ENCODE peak calls at places on chromosomes 5 and 9, in nine cellular contexts. One of them, this sample, is unnamed.

GRCh38 chr5:137148128-137148527 is 351.0 kb downstream of the SPOCK1 start:
- DNase-seq in CD4-positive, alpha-beta T cell: no peak
- DNase-seq in K562: no peak
- DNase-seq in fibroblast of mammary gland: no peak
- DNase-seq in endodermal cell: no peak
- DNase-seq in mammary epithelial cell: no peak
- DNase-seq in lower lobe of right lung: no peak
- DNase-seq in keratinocyte: no peak
- DNase-seq in fibroblast of pulmonary artery: no peak
- DNase-seq in this sample: no peak

GRCh38 chr5:133496631-133497030 is 115.7 kb downstream of the FSTL4 start:
- DNase-seq in endodermal cell: no peak
- DNase-seq in keratinocyte: no peak
- DNase-seq in CD4-positive, alpha-beta T cell: no peak
- DNase-seq in fibroblast of pulmonary artery: no peak
- DNase-seq in K562: no peak
- DNase-seq in mammary epithelial cell: no peak
- DNase-seq in fibroblast of mammary gland: no peak
- DNase-seq in lower lobe of right lung: no peak
- DNase-seq in this sample: no peak

GRCh38 chr5:10565785-10566506 is 2.1 kb downstream of the ANKRD33B start:
- DNase-seq in K562: no peak
- DNase-seq in endodermal cell: peak
- DNase-seq in fibroblast of mammary gland: no peak
- DNase-seq in fibroblast of pulmonary artery: no peak
- DNase-seq in lower lobe of right lung: no peak
- DNase-seq in CD4-positive, alpha-beta T cell: no peak
- DNase-seq in mammary epithelial cell: no peak
- DNase-seq in keratinocyte: no peak
- DNase-seq in this sample: no peak

GRCh38 chr9:96751815-96752214 is 26.1 kb downstream of the ZNF510 start:
- DNase-seq in keratinocyte: no peak
- DNase-seq in mammary epithelial cell: no peak
- DNase-seq in CD4-positive, alpha-beta T cell: no peak
- DNase-seq in endodermal cell: no peak
- DNase-seq in K562: no peak
- DNase-seq in fibroblast of pulmonary artery: no peak
- DNase-seq in lower lobe of right lung: no peak
- DNase-seq in fibroblast of mammary gland: no peak
- DNase-seq in this sample: no peak

GRCh38 chr5:58412932-58413331 is 47.0 kb downstream of the PLK2 start:
- DNase-seq in K562: no peak
- DNase-seq in mammary epithelial cell: peak
- DNase-seq in fibroblast of mammary gland: no peak
- DNase-seq in endodermal cell: no peak
- DNase-seq in keratinocyte: no peak
- DNase-seq in lower lobe of right lung: no peak
- DNase-seq in CD4-positive, alpha-beta T cell: no peak
- DNase-seq in fibroblast of pulmonary artery: no peak
- DNase-seq in this sample: no peak

GRCh38 chr5:179413086-179413690 is 67.9 kb upstream of the ADAMTS2 start:
- DNase-seq in CD4-positive, alpha-beta T cell: no peak
- DNase-seq in fibroblast of mammary gland: no peak
- DNase-seq in endodermal cell: peak
- DNase-seq in fibroblast of pulmonary artery: no peak
- DNase-seq in mammary epithelial cell: no peak
- DNase-seq in keratinocyte: no peak
- DNase-seq in lower lobe of right lung: no peak
- DNase-seq in K562: no peak
- DNase-seq in this sample: no peak

GRCh38 chr5:172530406-172530805 is 76.1 kb upstream of the SH3PXD2B start:
- DNase-seq in fibroblast of mammary gland: no peak
- DNase-seq in keratinocyte: no peak
- DNase-seq in CD4-positive, alpha-beta T cell: no peak
- DNase-seq in lower lobe of right lung: no peak
- DNase-seq in fibroblast of pulmonary artery: no peak
- DNase-seq in endodermal cell: peak
- DNase-seq in K562: no peak
- DNase-seq in mammary epithelial cell: no peak
- DNase-seq in this sample: no peak

GRCh38 chr9:4344946-4345345 is 45.1 kb upstream of the GLIS3 start:
- DNase-seq in lower lobe of right lung: no peak
- DNase-seq in K562: no peak
- DNase-seq in CD4-positive, alpha-beta T cell: no peak
- DNase-seq in fibroblast of pulmonary artery: no peak
- DNase-seq in endodermal cell: no peak
- DNase-seq in mammary epithelial cell: peak
- DNase-seq in fibroblast of mammary gland: no peak
- DNase-seq in keratinocyte: peak
- DNase-seq in this sample: peak

GRCh38 chr9:29511680-29512079 is 1938.4 kb upstream of the C9orf72 start:
- DNase-seq in fibroblast of mammary gland: no peak
- DNase-seq in CD4-positive, alpha-beta T cell: no peak
- DNase-seq in keratinocyte: no peak
- DNase-seq in K562: no peak
- DNase-seq in mammary epithelial cell: no peak
- DNase-seq in endodermal cell: no peak
- DNase-seq in lower lobe of right lung: no peak
- DNase-seq in fibroblast of pulmonary artery: no peak
- DNase-seq in this sample: no peak

GRCh38 chr9:137639303-137640051 is 20.7 kb downstream of the EHMT1 start:
- DNase-seq in K562: no peak
- DNase-seq in mammary epithelial cell: no peak
- DNase-seq in fibroblast of pulmonary artery: no peak
- DNase-seq in keratinocyte: no peak
- DNase-seq in CD4-positive, alpha-beta T cell: no peak
- DNase-seq in lower lobe of right lung: no peak
- DNase-seq in fibroblast of mammary gland: peak
- DNase-seq in endodermal cell: no peak
- DNase-seq in this sample: no peak

GRCh38 chr9:121133104-121133816 is 58.5 kb downstream of the CNTRL start:
- DNase-seq in CD4-positive, alpha-beta T cell: peak
- DNase-seq in keratinocyte: no peak
- DNase-seq in lower lobe of right lung: peak
- DNase-seq in fibroblast of mammary gland: no peak
- DNase-seq in mammary epithelial cell: peak
- DNase-seq in K562: peak
- DNase-seq in fibroblast of pulmonary artery: no peak
- DNase-seq in endodermal cell: peak
- DNase-seq in this sample: peak

GRCh38 chr9:88197781-88198345 is 59.6 kb upstream of the SPATA31C2 start:
- DNase-seq in fibroblast of mammary gland: peak
- DNase-seq in endodermal cell: no peak
- DNase-seq in lower lobe of right lung: no peak
- DNase-seq in CD4-positive, alpha-beta T cell: no peak
- DNase-seq in keratinocyte: peak
- DNase-seq in mammary epithelial cell: peak
- DNase-seq in fibroblast of pulmonary artery: peak
- DNase-seq in K562: no peak
- DNase-seq in this sample: peak

GRCh38 chr9:121619566-121619965 is 31.9 kb upstream of the DAB2IP start:
- DNase-seq in keratinocyte: no peak
- DNase-seq in fibroblast of pulmonary artery: no peak
- DNase-seq in K562: no peak
- DNase-seq in lower lobe of right lung: no peak
- DNase-seq in mammary epithelial cell: no peak
- DNase-seq in fibroblast of mammary gland: no peak
- DNase-seq in endodermal cell: no peak
- DNase-seq in CD4-positive, alpha-beta T cell: no peak
- DNase-seq in this sample: no peak

GRCh38 chr5:125719681-125720676 is 703.2 kb upstream of the GRAMD2B start:
- DNase-seq in K562: no peak
- DNase-seq in lower lobe of right lung: no peak
- DNase-seq in CD4-positive, alpha-beta T cell: no peak
- DNase-seq in endodermal cell: no peak
- DNase-seq in fibroblast of mammary gland: no peak
- DNase-seq in keratinocyte: no peak
- DNase-seq in mammary epithelial cell: peak
- DNase-seq in fibroblast of pulmonary artery: no peak
- DNase-seq in this sample: no peak

GRCh38 chr5:177605667-177606066 is 5.7 kb downstream of the B4GALT7 start:
- DNase-seq in endodermal cell: no peak
- DNase-seq in fibroblast of pulmonary artery: no peak
- DNase-seq in mammary epithelial cell: no peak
- DNase-seq in fibroblast of mammary gland: no peak
- DNase-seq in CD4-positive, alpha-beta T cell: no peak
- DNase-seq in keratinocyte: no peak
- DNase-seq in K562: no peak
- DNase-seq in lower lobe of right lung: no peak
- DNase-seq in this sample: no peak

GRCh38 chr5:155983954-155984353 is 343.0 kb upstream of the SGCD start:
- DNase-seq in keratinocyte: no peak
- DNase-seq in fibroblast of mammary gland: peak
- DNase-seq in CD4-positive, alpha-beta T cell: no peak
- DNase-seq in K562: no peak
- DNase-seq in lower lobe of right lung: no peak
- DNase-seq in fibroblast of pulmonary artery: no peak
- DNase-seq in mammary epithelial cell: no peak
- DNase-seq in endodermal cell: no peak
- DNase-seq in this sample: no peak

GRCh38 chr5:143968071-143968878 is 156.3 kb downstream of the HMHB1 start:
- DNase-seq in lower lobe of right lung: no peak
- DNase-seq in fibroblast of mammary gland: peak
- DNase-seq in keratinocyte: no peak
- DNase-seq in endodermal cell: no peak
- DNase-seq in CD4-positive, alpha-beta T cell: no peak
- DNase-seq in mammary epithelial cell: peak
- DNase-seq in K562: no peak
- DNase-seq in fibroblast of pulmonary artery: peak
- DNase-seq in this sample: peak

GRCh38 chr9:90642570-90643539 is at the start of gene DIRAS2:
- DNase-seq in fibroblast of mammary gland: peak
- DNase-seq in fibroblast of pulmonary artery: peak
- DNase-seq in endodermal cell: peak
- DNase-seq in CD4-positive, alpha-beta T cell: no peak
- DNase-seq in keratinocyte: no peak
- DNase-seq in K562: no peak
- DNase-seq in lower lobe of right lung: peak
- DNase-seq in mammary epithelial cell: peak
- DNase-seq in this sample: peak

GRCh38 chr5:39578887-39579497 is 154.2 kb upstream of the DAB2 start:
- DNase-seq in fibroblast of mammary gland: peak
- DNase-seq in mammary epithelial cell: no peak
- DNase-seq in keratinocyte: no peak
- DNase-seq in fibroblast of pulmonary artery: peak
- DNase-seq in endodermal cell: no peak
- DNase-seq in K562: no peak
- DNase-seq in CD4-positive, alpha-beta T cell: no peak
- DNase-seq in lower lobe of right lung: no peak
- DNase-seq in this sample: peak
- TF ChIP-seq CTCF in fibroblast of mammary gland: peak
- TF ChIP-seq CTCF in mammary epithelial cell: peak
- TF ChIP-seq CTCF in keratinocyte: peak
- TF ChIP-seq CTCF in fibroblast of pulmonary artery: peak
- TF ChIP-seq CTCF in endodermal cell: peak
- TF ChIP-seq CTCF in K562: peak
- TF ChIP-seq CTCF in CD4-positive, alpha-beta T cell: peak
- TF ChIP-seq CTCF in lower lobe of right lung: peak
- TF ChIP-seq CTCF in this sample: peak

GRCh38 chr9:128913048-128913900 is 7.5 kb upstream of the PHYHD1 start:
- DNase-seq in CD4-positive, alpha-beta T cell: no peak
- DNase-seq in K562: peak
- DNase-seq in lower lobe of right lung: peak
- DNase-seq in mammary epithelial cell: no peak
- DNase-seq in fibroblast of pulmonary artery: no peak
- DNase-seq in endodermal cell: peak
- DNase-seq in fibroblast of mammary gland: no peak
- DNase-seq in keratinocyte: no peak
- DNase-seq in this sample: no peak
- TF ChIP-seq CTCF in CD4-positive, alpha-beta T cell: no peak
- TF ChIP-seq CTCF in K562: no peak
- TF ChIP-seq CTCF in lower lobe of right lung: no peak
- TF ChIP-seq CTCF in mammary epithelial cell: no peak
- TF ChIP-seq CTCF in fibroblast of pulmonary artery: no peak
- TF ChIP-seq CTCF in endodermal cell: no peak
- TF ChIP-seq CTCF in fibroblast of mammary gland: no peak
- TF ChIP-seq CTCF in keratinocyte: no peak
- TF ChIP-seq CTCF in this sample: no peak

DNA sequence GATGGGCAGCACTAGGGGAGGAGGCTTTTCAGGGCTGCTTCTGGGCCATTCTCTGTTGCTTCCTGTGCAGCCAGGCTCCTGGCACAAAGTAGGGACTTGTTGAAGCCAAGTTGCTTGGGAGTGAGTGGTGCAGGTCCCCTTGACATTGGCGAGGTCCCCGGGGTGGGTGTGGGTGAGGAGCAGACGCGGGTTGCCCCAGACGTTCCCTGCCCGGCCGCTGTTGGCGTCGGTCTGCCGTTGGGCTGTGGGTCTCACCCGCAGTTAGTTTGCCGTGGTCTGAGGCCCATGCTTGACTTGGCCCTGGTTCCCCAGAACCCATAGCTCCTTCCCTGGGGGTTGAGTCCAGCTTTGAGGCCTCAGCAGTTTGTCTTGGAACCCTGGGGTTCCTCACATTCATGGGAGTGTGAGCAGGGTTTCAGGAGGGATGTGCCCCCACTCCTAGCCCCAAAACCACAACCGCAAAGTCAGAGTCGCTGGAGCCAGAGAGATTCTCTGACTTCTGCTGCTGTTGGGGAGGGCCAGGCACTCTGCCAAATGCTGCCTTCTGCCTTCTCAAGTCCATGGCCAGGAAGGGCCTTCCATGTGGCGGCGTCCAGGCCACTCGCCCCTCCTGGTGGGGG is 77.5 kb downstream of the RXRA start:
- DNase-seq in K562: no peak
- DNase-seq in keratinocyte: no peak
- DNase-seq in mammary epithelial cell: peak
- DNase-seq in CD4-positive, alpha-beta T cell: peak
- DNase-seq in endodermal cell: no peak
- DNase-seq in fibroblast of mammary gland: peak
- DNase-seq in fibroblast of pulmonary artery: peak
- DNase-seq in lower lobe of right lung: peak
- DNase-seq in this sample: no peak
- TF ChIP-seq CTCF in K562: no peak
- TF ChIP-seq CTCF in keratinocyte: no peak
- TF ChIP-seq CTCF in mammary epithelial cell: no peak
- TF ChIP-seq CTCF in CD4-positive, alpha-beta T cell: no peak
- TF ChIP-seq CTCF in endodermal cell: no peak
- TF ChIP-seq CTCF in fibroblast of mammary gland: no peak
- TF ChIP-seq CTCF in fibroblast of pulmonary artery: no peak
- TF ChIP-seq CTCF in lower lobe of right lung: no peak
- TF ChIP-seq CTCF in this sample: no peak

DNA sequence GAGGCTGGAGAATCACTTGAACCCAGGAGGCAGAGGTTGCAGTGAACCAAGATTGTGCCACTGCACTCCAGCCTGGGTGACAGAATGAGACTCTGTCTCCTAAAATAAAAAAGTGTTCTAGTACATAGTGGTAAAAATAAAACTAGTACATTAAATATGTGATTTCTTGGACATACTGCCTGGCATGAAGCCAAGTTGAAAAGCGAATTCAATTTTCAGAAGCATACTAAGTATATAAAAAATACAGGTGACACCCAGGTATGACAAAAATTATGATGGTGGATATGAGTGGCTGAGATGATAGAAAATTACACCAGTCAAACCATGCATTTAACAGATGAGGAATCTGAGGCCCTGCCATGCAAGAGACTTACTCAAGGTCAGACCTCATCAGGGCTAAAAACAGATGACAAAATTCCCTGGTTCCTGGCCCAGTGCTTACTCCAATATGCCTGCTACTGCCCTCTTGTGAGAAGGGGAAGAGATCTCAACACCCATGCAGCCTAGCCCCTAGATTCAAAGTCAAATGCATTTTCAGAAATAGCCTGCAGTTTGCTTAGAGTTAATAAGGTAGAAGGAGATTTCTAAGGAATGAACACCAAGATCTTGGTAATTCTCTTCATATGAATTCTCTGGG is 46.6 kb upstream of the GNPDA1 start:
- DNase-seq in endodermal cell: peak
- DNase-seq in lower lobe of right lung: no peak
- DNase-seq in K562: no peak
- DNase-seq in fibroblast of pulmonary artery: peak
- DNase-seq in fibroblast of mammary gland: peak
- DNase-seq in keratinocyte: no peak
- DNase-seq in mammary epithelial cell: no peak
- DNase-seq in CD4-positive, alpha-beta T cell: no peak
- DNase-seq in this sample: peak
- TF ChIP-seq CTCF in endodermal cell: peak
- TF ChIP-seq CTCF in lower lobe of right lung: no peak
- TF ChIP-seq CTCF in K562: peak
- TF ChIP-seq CTCF in fibroblast of pulmonary artery: peak
- TF ChIP-seq CTCF in fibroblast of mammary gland: peak
- TF ChIP-seq CTCF in keratinocyte: no peak
- TF ChIP-seq CTCF in mammary epithelial cell: no peak
- TF ChIP-seq CTCF in CD4-positive, alpha-beta T cell: no peak
- TF ChIP-seq CTCF in this sample: no peak

This sample was measured in MCF 10A.